ENCODE peak calls at places on chromosomes 12 and 14, in seven cellular contexts. One of them, this sample, is unnamed.

GRCh38 chr14:55448146-55448614 is 7.8 kb upstream of the TBPL2 start:
- DNase-seq in A549: peak; percentile 79
- DNase-seq in heart left ventricle: no peak
- DNase-seq in stomach: peak; percentile 35
- DNase-seq in erythroblast: no peak
- DNase-seq in ovary: no peak
- DNase-seq in adrenal gland: peak; percentile 73
- DNase-seq in this sample: peak; percentile 60

GRCh38 chr14:25041898-25042297 is 8.0 kb downstream of the STXBP6 start:
- DNase-seq in A549: no peak
- DNase-seq in erythroblast: no peak
- DNase-seq in ovary: no peak
- DNase-seq in adrenal gland: no peak
- DNase-seq in heart left ventricle: no peak
- DNase-seq in stomach: no peak
- DNase-seq in this sample: no peak

GRCh38 chr12:62846506-62846905 is 88.4 kb downstream of the PPM1H start:
- DNase-seq in A549: no peak
- DNase-seq in stomach: no peak
- DNase-seq in adrenal gland: no peak
- DNase-seq in ovary: no peak
- DNase-seq in erythroblast: no peak
- DNase-seq in heart left ventricle: no peak
- DNase-seq in this sample: no peak

GRCh38 chr14:96571311-96571710 is 69.1 kb downstream of the PAPOLA start:
- DNase-seq in A549: no peak
- DNase-seq in stomach: no peak
- DNase-seq in adrenal gland: no peak
- DNase-seq in ovary: no peak
- DNase-seq in heart left ventricle: no peak
- DNase-seq in erythroblast: no peak
- DNase-seq in this sample: no peak

GRCh38 chr12:47615711-47616110 is 90.1 kb downstream of the RPAP3 start:
- DNase-seq in erythroblast: peak; percentile 77
- DNase-seq in stomach: no peak
- DNase-seq in adrenal gland: no peak
- DNase-seq in heart left ventricle: no peak
- DNase-seq in ovary: no peak
- DNase-seq in A549: no peak
- DNase-seq in this sample: no peak

GRCh38 chr14:38866461-38866860 is 236.6 kb downstream of the SEC23A start:
- DNase-seq in adrenal gland: no peak
- DNase-seq in A549: no peak
- DNase-seq in stomach: no peak
- DNase-seq in heart left ventricle: no peak
- DNase-seq in ovary: no peak
- DNase-seq in erythroblast: no peak
- DNase-seq in this sample: no peak

GRCh38 chr12:9049520-9050133 is 60.3 kb downstream of the KLRG1 start:
- DNase-seq in heart left ventricle: no peak
- DNase-seq in erythroblast: peak; percentile 52
- DNase-seq in A549: peak; percentile 34
- DNase-seq in ovary: no peak
- DNase-seq in stomach: no peak
- DNase-seq in adrenal gland: no peak
- DNase-seq in this sample: peak; percentile 15

GRCh38 chr14:23219075-23219474 is 18.7 kb upstream of the RNF212B start:
- DNase-seq in A549: no peak
- DNase-seq in adrenal gland: no peak
- DNase-seq in heart left ventricle: no peak
- DNase-seq in stomach: no peak
- DNase-seq in ovary: no peak
- DNase-seq in erythroblast: no peak
- DNase-seq in this sample: no peak

GRCh38 chr12:6767301-6767591 is 1.1 kb downstream of the PTMS start:
- DNase-seq in A549: no peak
- DNase-seq in heart left ventricle: no peak
- DNase-seq in ovary: no peak
- DNase-seq in erythroblast: no peak
- DNase-seq in adrenal gland: no peak
- DNase-seq in stomach: no peak
- DNase-seq in this sample: no peak

GRCh38 chr12:6766651-6767300 is 613 bp downstream of the PTMS start:
- DNase-seq in heart left ventricle: peak; percentile 87
- DNase-seq in ovary: peak; percentile 84
- DNase-seq in adrenal gland: peak; percentile 76
- DNase-seq in stomach: peak; percentile 79
- DNase-seq in A549: peak; percentile 68
- DNase-seq in erythroblast: peak; percentile 71
- DNase-seq in this sample: no peak

GRCh38 chr12:6764011-6764828 is 1.9 kb upstream of the PTMS start:
- DNase-seq in erythroblast: peak; percentile 75
- DNase-seq in A549: peak; percentile 100
- DNase-seq in ovary: peak; percentile 95
- DNase-seq in heart left ventricle: peak; percentile 95
- DNase-seq in stomach: peak; percentile 86
- DNase-seq in adrenal gland: peak; percentile 95
- DNase-seq in this sample: peak; percentile 95

GRCh38 chr12:6765048-6765633 is 1.0 kb upstream of the PTMS start:
- DNase-seq in heart left ventricle: no peak
- DNase-seq in adrenal gland: no peak
- DNase-seq in stomach: no peak
- DNase-seq in ovary: no peak
- DNase-seq in erythroblast: peak; percentile 75
- DNase-seq in A549: peak; percentile 36
- DNase-seq in this sample: no peak

GRCh38 chr12:6765634-6766581 is at the start of gene PTMS:
- DNase-seq in A549: peak; percentile 77
- DNase-seq in adrenal gland: peak; percentile 84
- DNase-seq in stomach: peak; percentile 63
- DNase-seq in ovary: peak; percentile 91
- DNase-seq in heart left ventricle: peak; percentile 88
- DNase-seq in erythroblast: peak; percentile 46
- DNase-seq in this sample: no peak
- TF ChIP-seq POLR2A in A549: peak; percentile 100
- TF ChIP-seq POLR2A in adrenal gland: peak; percentile 85
- TF ChIP-seq POLR2A in stomach: no peak
- TF ChIP-seq POLR2A in ovary: peak; percentile 88
- TF ChIP-seq POLR2A in heart left ventricle: peak; percentile 91
- TF ChIP-seq POLR2A in erythroblast: no peak
- TF ChIP-seq POLR2A in this sample: peak; percentile 99

GRCh38 chr12:19084547-19084946 is 45.0 kb upstream of the PLEKHA5 start:
- DNase-seq in adrenal gland: no peak
- DNase-seq in A549: no peak
- DNase-seq in ovary: no peak
- DNase-seq in erythroblast: no peak
- DNase-seq in stomach: no peak
- DNase-seq in heart left ventricle: no peak
- DNase-seq in this sample: no peak

GRCh38 chr12:19075711-19076340 is 53.7 kb upstream of the PLEKHA5 start:
- DNase-seq in A549: no peak
- DNase-seq in ovary: no peak
- DNase-seq in erythroblast: no peak
- DNase-seq in adrenal gland: no peak
- DNase-seq in heart left ventricle: no peak
- DNase-seq in stomach: no peak
- DNase-seq in this sample: no peak

GRCh38 chr12:19082365-19082911 is 47.1 kb upstream of the PLEKHA5 start:
- DNase-seq in stomach: no peak
- DNase-seq in ovary: no peak
- DNase-seq in A549: no peak
- DNase-seq in erythroblast: no peak
- DNase-seq in heart left ventricle: no peak
- DNase-seq in adrenal gland: no peak
- DNase-seq in this sample: no peak

GRCh38 chr12:19085090-19085489 is 44.4 kb upstream of the PLEKHA5 start:
- DNase-seq in erythroblast: no peak
- DNase-seq in stomach: no peak
- DNase-seq in A549: no peak
- DNase-seq in adrenal gland: peak; percentile 7
- DNase-seq in heart left ventricle: no peak
- DNase-seq in ovary: no peak
- DNase-seq in this sample: no peak

DNA sequence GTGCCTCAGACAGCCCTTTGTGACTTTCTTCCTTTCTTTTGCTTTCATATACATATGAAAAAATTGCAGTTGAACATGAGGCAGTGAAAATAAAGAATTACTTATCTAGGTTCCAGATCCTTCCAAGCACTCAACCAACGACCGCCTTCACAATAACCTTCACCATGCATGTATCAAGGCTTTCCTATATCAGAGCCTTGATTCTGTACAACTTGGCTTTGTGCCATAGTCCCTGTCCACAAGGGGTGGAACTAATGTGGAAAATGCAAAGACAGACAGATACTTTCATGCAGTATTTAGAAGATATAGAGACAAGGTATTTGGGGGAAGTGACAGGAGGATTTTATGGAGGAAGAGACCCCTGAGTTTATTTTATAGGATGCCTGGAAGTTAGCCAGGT is 48.6 kb upstream of the PLEKHA5 start:
- DNase-seq in erythroblast: no peak
- DNase-seq in A549: no peak
- DNase-seq in ovary: no peak
- DNase-seq in stomach: no peak
- DNase-seq in heart left ventricle: no peak
- DNase-seq in adrenal gland: no peak
- DNase-seq in this sample: no peak
- TF ChIP-seq POLR2A in erythroblast: no peak
- TF ChIP-seq POLR2A in A549: no peak
- TF ChIP-seq POLR2A in ovary: no peak
- TF ChIP-seq POLR2A in stomach: no peak
- TF ChIP-seq POLR2A in heart left ventricle: no peak
- TF ChIP-seq POLR2A in adrenal gland: no peak
- TF ChIP-seq POLR2A in this sample: no peak

GRCh38 chr12:108839890-108840230 is 17.5 kb downstream of the SSH1 start:
- DNase-seq in ovary: no peak
- DNase-seq in A549: no peak
- DNase-seq in erythroblast: no peak
- DNase-seq in stomach: no peak
- DNase-seq in adrenal gland: peak; percentile 54
- DNase-seq in heart left ventricle: no peak
- DNase-seq in this sample: no peak

GRCh38 chr12:108837239-108837638 is 20.1 kb downstream of the SSH1 start:
- DNase-seq in stomach: no peak
- DNase-seq in heart left ventricle: no peak
- DNase-seq in A549: no peak
- DNase-seq in adrenal gland: no peak
- DNase-seq in erythroblast: no peak
- DNase-seq in ovary: no peak
- DNase-seq in this sample: no peak

GRCh38 chr12:108837680-108838079 is 19.7 kb downstream of the SSH1 start:
- DNase-seq in A549: no peak
- DNase-seq in erythroblast: no peak
- DNase-seq in heart left ventricle: no peak
- DNase-seq in stomach: no peak
- DNase-seq in ovary: no peak
- DNase-seq in adrenal gland: no peak
- DNase-seq in this sample: no peak

GRCh38 chr12:108839011-108839889 is 18.1 kb downstream of the SSH1 start:
- DNase-seq in heart left ventricle: peak; percentile 61
- DNase-seq in ovary: no peak
- DNase-seq in stomach: no peak
- DNase-seq in adrenal gland: peak; percentile 69
- DNase-seq in erythroblast: no peak
- DNase-seq in A549: no peak
- DNase-seq in this sample: no peak

DNA sequence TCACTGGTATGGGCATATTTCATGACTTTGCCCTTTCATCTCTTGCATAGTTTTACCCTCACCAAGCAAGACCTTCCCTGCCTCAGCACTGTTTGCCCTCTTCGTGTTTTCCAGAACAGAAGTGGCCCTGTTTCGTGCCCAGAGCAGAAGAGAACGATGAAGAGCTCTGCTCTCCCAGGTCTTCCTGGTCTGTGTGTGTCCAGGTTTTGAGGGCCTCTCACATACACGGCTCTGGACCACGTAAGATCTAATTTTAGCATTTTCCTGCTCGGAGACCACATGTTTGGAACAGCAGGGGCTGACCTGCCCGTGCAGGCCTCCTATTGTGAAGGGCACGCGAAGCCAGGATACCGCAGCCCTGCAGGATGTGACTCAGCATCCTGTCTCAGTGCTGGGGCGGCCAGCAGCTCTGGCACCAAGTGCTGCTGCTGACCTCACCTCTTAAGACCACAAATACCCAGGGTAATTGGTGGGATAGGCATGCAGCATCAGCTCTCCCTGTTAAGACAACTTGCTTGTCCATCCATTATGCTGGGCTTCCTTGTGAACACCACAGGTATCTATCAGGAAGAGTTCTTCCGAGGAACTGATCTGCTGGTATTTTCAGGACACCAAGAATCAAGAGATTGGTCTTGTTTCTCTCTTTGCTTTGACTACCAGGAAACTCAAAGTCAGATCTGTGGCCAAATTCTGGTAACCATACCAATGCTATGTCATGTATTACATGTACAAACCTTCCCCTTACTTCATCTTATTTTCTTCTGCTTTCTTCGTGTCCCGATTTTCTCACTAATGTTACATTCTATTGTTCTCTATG is 19.0 kb downstream of the SSH1 start:
- DNase-seq in stomach: peak; percentile 72
- DNase-seq in ovary: peak; percentile 67
- DNase-seq in adrenal gland: peak; percentile 89
- DNase-seq in erythroblast: peak; percentile 38
- DNase-seq in heart left ventricle: peak; percentile 93
- DNase-seq in A549: peak; percentile 96
- DNase-seq in this sample: peak; percentile 81
- TF ChIP-seq POLR2A in stomach: no peak
- TF ChIP-seq POLR2A in ovary: no peak
- TF ChIP-seq POLR2A in adrenal gland: peak; percentile 79
- TF ChIP-seq POLR2A in erythroblast: peak; percentile 53
- TF ChIP-seq POLR2A in heart left ventricle: peak; percentile 87
- TF ChIP-seq POLR2A in A549: no peak
- TF ChIP-seq POLR2A in this sample: peak; percentile 20

GRCh38 chr14:75283884-75284563 is 5.4 kb downstream of the FOS start:
- DNase-seq in erythroblast: peak; percentile 89
- DNase-seq in heart left ventricle: no peak
- DNase-seq in stomach: peak; percentile 60
- DNase-seq in ovary: no peak
- DNase-seq in adrenal gland: no peak
- DNase-seq in A549: no peak
- DNase-seq in this sample: no peak

GRCh38 chr14:75285331-75285730 is 6.7 kb downstream of the FOS start:
- DNase-seq in ovary: no peak
- DNase-seq in stomach: no peak
- DNase-seq in A549: no peak
- DNase-seq in heart left ventricle: no peak
- DNase-seq in adrenal gland: no peak
- DNase-seq in erythroblast: no peak
- DNase-seq in this sample: no peak

GRCh38 chr14:75281691-75282000 is 3.0 kb downstream of the FOS start:
- DNase-seq in adrenal gland: no peak
- DNase-seq in heart left ventricle: no peak
- DNase-seq in erythroblast: no peak
- DNase-seq in stomach: no peak
- DNase-seq in A549: no peak
- DNase-seq in ovary: no peak
- DNase-seq in this sample: no peak

GRCh38 chr14:75282166-75282547 is 3.5 kb downstream of the FOS start:
- DNase-seq in adrenal gland: no peak
- DNase-seq in heart left ventricle: no peak
- DNase-seq in erythroblast: peak; percentile 52
- DNase-seq in stomach: no peak
- DNase-seq in ovary: no peak
- DNase-seq in A549: no peak
- DNase-seq in this sample: no peak

DNA sequence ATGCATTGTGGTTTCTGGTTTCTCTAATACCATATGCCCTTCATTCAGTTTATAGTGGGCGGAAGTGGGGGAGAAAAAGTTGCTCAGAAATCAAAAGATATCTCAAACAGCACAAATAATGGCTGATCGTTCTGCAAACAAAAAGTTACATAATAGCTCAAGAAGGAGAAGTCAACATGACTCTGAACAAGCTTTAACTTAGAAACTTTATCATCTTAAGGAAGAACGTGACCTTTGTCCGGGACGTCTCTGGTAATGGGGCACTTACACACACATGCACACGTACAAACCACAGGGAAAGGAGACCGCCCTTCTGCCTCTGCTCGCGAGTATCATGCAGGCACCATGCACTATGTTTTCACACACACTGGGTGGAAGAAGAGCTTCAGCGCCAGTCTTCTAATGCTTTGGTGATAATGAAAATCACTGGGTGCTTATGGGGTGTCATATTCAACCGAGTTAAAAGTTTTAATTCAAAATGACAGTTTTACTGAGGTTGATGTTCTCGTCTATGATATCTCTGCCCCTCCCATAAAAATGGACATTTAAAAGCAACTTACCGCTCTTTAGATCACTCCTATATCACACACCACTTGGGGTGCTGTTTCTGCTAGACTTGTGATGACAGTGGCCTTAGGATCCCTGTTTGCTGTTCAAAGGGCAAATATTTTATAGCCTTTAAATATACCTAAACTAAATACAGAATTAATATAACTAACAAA is 4.7 kb downstream of the FOS start:
- DNase-seq in ovary: no peak
- DNase-seq in A549: no peak
- DNase-seq in erythroblast: peak; percentile 57
- DNase-seq in heart left ventricle: no peak
- DNase-seq in adrenal gland: no peak
- DNase-seq in stomach: peak; percentile 72
- DNase-seq in this sample: no peak
- TF ChIP-seq POLR2A in ovary: peak; percentile 22
- TF ChIP-seq POLR2A in A549: no peak
- TF ChIP-seq POLR2A in erythroblast: no peak
- TF ChIP-seq POLR2A in heart left ventricle: no peak
- TF ChIP-seq POLR2A in adrenal gland: no peak
- TF ChIP-seq POLR2A in stomach: no peak
- TF ChIP-seq POLR2A in this sample: no peak